ENCODE peak calls at places on chromosomes 16 and 17, in eight cellular contexts. Y, Q, X, G, S, K, J and V are unnamed samples.

GRCh38 chr16:2470603-2471015 is 488 bp upstream of the NTN3 start:
- DNase-seq in Y (peak), Q (no peak), X (no peak), G (peak), S (no peak), K (no peak), J (no peak), V (no peak)

GRCh38 chr17:76912585-76912984 is 44.4 kb downstream of the MGAT5B start:
- DNase-seq in Y (no peak), Q (no peak), X (no peak), G (no peak), S (no peak), K (no peak), J (no peak), V (no peak)

GRCh38 chr16:27169511-27170071 is 33.7 kb upstream of the KDM8 start:
- DNase-seq in Y (peak), Q (peak), X (no peak), G (peak), S (peak), K (no peak), J (no peak), V (peak)

GRCh38 chr16:4698321-4699029 is 5.1 kb downstream of the NUDT16L1 start:
- DNase-seq in Y (no peak), Q (no peak), X (no peak), G (no peak), S (no peak), K (no peak), J (no peak), V (no peak)

GRCh38 chr17:62703776-62704380 is 76.4 kb downstream of the MRC2 start:
- DNase-seq in Y (peak), Q (peak), X (peak), G (peak), S (peak), K (peak), J (peak), V (peak)

GRCh38 chr17:1686086-1686485 is 1.4 kb upstream of the PRPF8 start:
- DNase-seq in Y (no peak), Q (no peak), X (no peak), G (no peak), S (no peak), K (no peak), J (no peak), V (no peak)

GRCh38 chr16:104355-104754 is 26.3 kb downstream of the MPG start:
- DNase-seq in Y (no peak), Q (no peak), X (peak), G (no peak), S (no peak), K (peak), J (no peak), V (no peak)

GRCh38 chr16:88077328-88078108 is 126.3 kb downstream of the BANP start:
- DNase-seq in Y (no peak), Q (no peak), X (no peak), G (no peak), S (no peak), K (no peak), J (peak), V (no peak)

GRCh38 chr17:855594-855993 is 73.4 kb downstream of the MRM3 start:
- DNase-seq in Y (no peak), Q (no peak), X (no peak), G (no peak), S (no peak), K (no peak), J (no peak), V (no peak)

GRCh38 chr17:81540676-81541027 is 11.5 kb downstream of the FAAP100 start:
- DNase-seq in Y (no peak), Q (no peak), X (no peak), G (no peak), S (no peak), K (no peak), J (no peak), V (no peak)

GRCh38 chr17:48070195-48070594 is 22.0 kb downstream of the NFE2L1 start:
- DNase-seq in Y (no peak), Q (no peak), X (no peak), G (no peak), S (no peak), K (no peak), J (no peak), V (no peak)

GRCh38 chr16:30567160-30567990 is 4.1 kb downstream of the ZNF688 start:
- DNase-seq in Y (no peak), Q (peak), X (no peak), G (no peak), S (no peak), K (no peak), J (no peak), V (no peak)

GRCh38 chr17:46266656-46267544 is 28.0 kb upstream of the LRRC37A start:
- DNase-seq in Y (peak), Q (peak), X (peak), G (peak), S (peak), K (peak), J (peak), V (peak)

GRCh38 chr16:82005491-82005830 is 5.8 kb downstream of the SDR42E1 start:
- DNase-seq in Y (no peak), Q (no peak), X (no peak), G (no peak), S (no peak), K (no peak), J (no peak), V (no peak)

GRCh38 chr17:50264263-50265113 is 9.8 kb upstream of the TMEM92 start:
- DNase-seq in Y (peak), Q (no peak), X (no peak), G (no peak), S (no peak), K (no peak), J (peak), V (no peak)

GRCh38 chr17:35801583-35802224 is 6.3 kb upstream of the MMP28 start:
- DNase-seq in Y (no peak), Q (peak), X (peak), G (peak), S (no peak), K (no peak), J (peak), V (no peak)

GRCh38 chr16:12157510-12158093 is 181.1 kb downstream of the SNX29 start:
- DNase-seq in Y (peak), Q (no peak), X (no peak), G (no peak), S (no peak), K (no peak), J (no peak), V (no peak)

GRCh38 chr16:12459993-12460392 is 343.7 kb downstream of the CPPED1 start:
- DNase-seq in Y (no peak), Q (no peak), X (no peak), G (no peak), S (no peak), K (no peak), J (no peak), V (no peak)

GRCh38 chr16:782766-783403 is 5.3 kb downstream of the RPUSD1 start:
- DNase-seq in Y (no peak), Q (no peak), X (no peak), G (no peak), S (no peak), K (no peak), J (no peak), V (no peak)

GRCh38 chr16:85179344-85180046 is 67.2 kb upstream of the CIBAR2 start:
- DNase-seq in Y (no peak), Q (no peak), X (no peak), G (no peak), S (no peak), K (no peak), J (no peak), V (no peak)

GRCh38 chr16:11064846-11065245 is 120.5 kb downstream of the CLEC16A start:
- DNase-seq in Y (no peak), Q (no peak), X (no peak), G (no peak), S (no peak), K (no peak), J (no peak), V (no peak)

GRCh38 chr16:75317101-75317522 is 65.7 kb upstream of the BCAR1 start:
- DNase-seq in Y (no peak), Q (peak), X (no peak), G (no peak), S (no peak), K (no peak), J (no peak), V (no peak)

GRCh38 chr16:10662212-10662611 is 32.5 kb downstream of the TEKT5 start:
- DNase-seq in Y (no peak), Q (no peak), X (no peak), G (no peak), S (peak), K (no peak), J (no peak), V (no peak)

GRCh38 chr16:87762071-87762571 is 3.7 kb downstream of the KLHDC4 start:
- DNase-seq in Y (no peak), Q (no peak), X (no peak), G (peak), S (no peak), K (no peak), J (peak), V (peak)

GRCh38 chr16:48829911-48830310 is 219.9 kb upstream of the N4BP1 start:
- DNase-seq in Y (no peak), Q (no peak), X (no peak), G (no peak), S (no peak), K (no peak), J (no peak), V (no peak)

GRCh38 chr16:48834576-48834975 is 224.6 kb upstream of the N4BP1 start:
- DNase-seq in Y (peak), Q (no peak), X (no peak), G (no peak), S (no peak), K (no peak), J (no peak), V (no peak)

GRCh38 chr16:48829361-48829760 is 219.4 kb upstream of the N4BP1 start:
- DNase-seq in Y (no peak), Q (no peak), X (no peak), G (no peak), S (no peak), K (no peak), J (no peak), V (no peak)

GRCh38 chr16:48833461-48833860 is 223.5 kb upstream of the N4BP1 start:
- DNase-seq in Y (no peak), Q (no peak), X (no peak), G (no peak), S (no peak), K (no peak), J (no peak), V (no peak)

GRCh38 chr16:48831081-48831722 is 221.2 kb upstream of the N4BP1 start:
- DNase-seq in Y (peak), Q (no peak), X (no peak), G (no peak), S (no peak), K (no peak), J (peak), V (no peak)
- TF ChIP-seq CTCF in Y (peak), Q (peak), X (no peak), G (peak), S (peak), K (no peak), J (no peak), V (no peak)

DNA sequence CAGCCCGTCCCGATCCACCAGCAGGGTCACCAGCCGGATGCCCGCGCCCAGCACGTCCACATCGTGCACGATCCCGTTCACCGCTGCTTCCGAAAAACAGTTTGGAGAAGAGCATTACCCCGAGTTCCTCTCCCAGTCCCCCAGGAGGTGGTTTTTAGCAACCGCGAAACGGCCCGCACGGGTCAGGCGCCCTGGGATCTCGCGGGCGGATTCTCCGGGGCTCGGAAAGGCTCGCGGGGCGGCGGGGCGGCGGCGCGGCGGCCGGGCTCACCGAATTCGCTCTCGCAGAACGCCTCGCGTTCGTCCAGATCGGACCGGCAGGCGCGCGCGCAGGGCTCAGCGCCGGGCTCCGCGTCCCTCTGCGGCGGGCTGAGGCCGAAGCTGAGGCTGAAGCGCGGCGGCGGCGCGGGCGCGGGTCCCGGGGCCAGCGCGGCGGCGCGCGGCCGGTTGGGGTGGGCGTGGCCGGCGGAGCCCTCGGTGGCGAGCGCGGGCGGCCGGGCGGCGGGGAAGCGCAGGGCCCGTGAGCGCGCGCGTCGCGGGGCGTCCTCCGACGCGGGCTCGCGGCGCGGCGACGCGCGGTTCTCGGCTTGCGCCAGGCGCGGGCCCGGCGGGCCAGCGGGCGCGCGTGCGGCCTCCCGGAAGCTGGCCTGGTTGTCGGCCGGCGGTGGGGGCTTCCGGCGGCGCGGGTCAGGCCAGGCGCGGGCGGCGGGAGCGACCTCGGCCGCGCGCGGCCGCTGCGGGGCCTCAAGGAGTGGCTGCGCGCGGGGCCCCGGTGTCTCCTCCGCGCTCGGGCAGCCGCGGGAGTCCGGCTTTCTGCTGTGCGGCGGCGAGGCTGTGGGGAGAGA is 2.9 kb downstream of the C17orf58 start:
- DNase-seq in Y (peak), Q (peak), X (peak), G (peak), S (peak), K (peak), J (peak), V (peak)
- TF ChIP-seq CTCF in Y (no peak), Q (no peak), X (no peak), G (no peak), S (no peak), K (no peak), J (no peak), V (no peak)

DNA sequence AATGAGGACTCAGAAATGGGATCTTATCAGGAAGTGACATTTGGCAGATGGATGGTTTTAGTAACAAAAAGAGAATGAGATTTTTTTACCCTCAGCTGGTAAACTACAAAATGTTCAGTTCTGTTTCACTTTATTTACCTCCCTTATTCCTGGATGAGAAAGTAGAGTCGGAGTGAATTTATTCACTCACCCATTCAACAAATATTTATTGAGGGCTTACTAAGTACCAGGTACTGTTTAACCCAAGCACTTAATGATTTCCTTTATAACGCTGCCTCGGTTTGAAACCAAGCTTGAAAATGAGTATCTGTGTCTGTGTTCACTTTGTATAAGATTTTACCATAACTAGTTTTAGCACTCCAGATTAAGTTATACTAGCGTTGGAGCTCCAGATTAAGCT is 38.1 kb downstream of the CDRT15 start:
- DNase-seq in Y (no peak), Q (no peak), X (no peak), G (no peak), S (no peak), K (no peak), J (no peak), V (no peak)
- TF ChIP-seq CTCF in Y (no peak), Q (no peak), X (no peak), G (no peak), S (no peak), K (no peak), J (no peak), V (no peak)

GRCh38 chr16:23225109-23225508 is 42.6 kb downstream of the SCNN1G start:
- DNase-seq in Y (no peak), Q (no peak), X (no peak), G (no peak), S (no peak), K (no peak), J (no peak), V (no peak)

GRCh38 chr16:23225634-23226033 is 43.1 kb downstream of the SCNN1G start:
- DNase-seq in Y (no peak), Q (no peak), X (no peak), G (no peak), S (no peak), K (no peak), J (no peak), V (no peak)

GRCh38 chr16:23227529-23227928 is 45.0 kb downstream of the SCNN1G start:
- DNase-seq in Y (no peak), Q (peak), X (no peak), G (peak), S (no peak), K (no peak), J (no peak), V (no peak)

GRCh38 chr16:23232806-23233205 is 50.3 kb downstream of the SCNN1G start:
- DNase-seq in Y (no peak), Q (no peak), X (no peak), G (no peak), S (no peak), K (no peak), J (no peak), V (no peak)

GRCh38 chr16:23229714-23230113 is 47.2 kb downstream of the SCNN1G start:
- DNase-seq in Y (no peak), Q (no peak), X (no peak), G (no peak), S (no peak), K (no peak), J (no peak), V (no peak)
- TF ChIP-seq CTCF in Y (no peak), Q (no peak), X (no peak), G (no peak), S (no peak), K (no peak), J (no peak), V (no peak)

GRCh38 chr17:37219876-37220608 is 155.7 kb upstream of the C17orf78 start:
- DNase-seq in Y (peak), Q (no peak), X (no peak), G (no peak), S (no peak), K (no peak), J (no peak), V (no peak)

GRCh38 chr17:37218849-37219248 is 156.9 kb upstream of the C17orf78 start:
- DNase-seq in Y (no peak), Q (no peak), X (no peak), G (no peak), S (no peak), K (no peak), J (no peak), V (no peak)

GRCh38 chr17:37225458-37225857 is 150.3 kb upstream of the C17orf78 start:
- DNase-seq in Y (peak), Q (no peak), X (no peak), G (no peak), S (no peak), K (no peak), J (no peak), V (no peak)

GRCh38 chr17:37221865-37222264 is 153.9 kb upstream of the C17orf78 start:
- DNase-seq in Y (no peak), Q (no peak), X (no peak), G (no peak), S (no peak), K (no peak), J (no peak), V (no peak)

GRCh38 chr17:37220609-37220953 is 155.2 kb upstream of the C17orf78 start:
- DNase-seq in Y (peak), Q (peak), X (no peak), G (peak), S (peak), K (no peak), J (peak), V (peak)
- TF ChIP-seq CTCF in Y (peak), Q (peak), X (no peak), G (peak), S (peak), K (no peak), J (peak), V (peak)

DNA sequence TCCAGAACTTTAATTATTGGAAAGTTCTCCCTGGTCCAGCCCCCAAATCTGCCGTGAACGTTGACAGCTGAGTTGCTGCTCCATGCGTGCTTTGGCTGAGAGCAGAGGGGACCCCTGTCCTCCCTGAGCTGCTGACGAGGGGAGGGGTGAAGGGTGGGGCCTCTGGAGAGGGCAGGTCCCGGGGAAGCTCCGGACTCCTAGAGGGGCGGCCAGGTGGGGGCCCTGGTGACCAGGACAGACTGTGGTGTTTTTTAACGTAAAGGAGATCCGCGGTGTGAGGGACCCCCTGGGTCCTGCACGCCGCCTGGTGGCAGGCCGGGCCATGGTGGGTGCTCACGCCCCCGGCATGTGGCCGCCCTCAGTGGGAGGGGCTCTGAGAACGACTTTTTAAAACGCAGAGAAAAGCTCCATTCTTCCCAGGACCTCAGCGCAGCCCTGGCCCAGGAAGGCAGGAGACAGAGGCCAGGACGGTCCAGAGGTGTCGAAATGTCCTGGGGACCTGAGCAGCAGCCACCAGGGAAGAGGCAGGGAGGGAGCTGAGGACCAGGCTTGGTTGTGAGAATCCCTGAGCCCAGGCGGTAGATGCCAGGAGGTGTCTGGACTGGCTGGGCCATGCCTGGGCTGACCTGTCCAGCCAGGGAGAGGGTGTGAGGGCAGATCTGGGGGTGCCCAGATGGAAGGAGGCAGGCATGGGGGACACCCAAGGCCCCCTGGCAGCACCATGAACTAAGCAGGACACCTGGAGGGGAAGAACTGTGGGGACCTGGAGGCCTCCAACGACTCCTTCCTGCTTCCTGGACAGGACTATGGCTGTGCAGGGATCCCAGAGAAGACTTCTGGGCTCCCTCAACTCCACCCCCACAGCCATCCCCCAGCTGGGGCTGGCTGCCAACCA is at the start of gene MC1R:
- DNase-seq in Y (peak), Q (peak), X (no peak), G (peak), S (peak), K (no peak), J (peak), V (no peak)
- TF ChIP-seq CTCF in Y (peak), Q (peak), X (no peak), G (peak), S (peak), K (no peak), J (peak), V (peak)

GRCh38 chr17:72602517-72603345 is 481.9 kb downstream of the SOX9 start:
- DNase-seq in Y (peak), Q (peak), X (peak), G (peak), S (peak), K (peak), J (no peak), V (no peak)
- TF ChIP-seq CTCF in Y (peak), Q (no peak), X (no peak), G (no peak), S (peak), K (no peak), J (peak), V (no peak)